ENCODE peak calls at places on chromosomes 11 and 22, in four cellular contexts. P is choroid plexus epithelial cell, U is A673, V is colonic mucosa. F is an unnamed sample.

GRCh38 chr11:62918531-62918930 is 2.6 kb downstream of the CHRM1 start:
- DNase-seq in P (no peak), U (no peak), V (no peak), F (no peak)

GRCh38 chr11:403021-403760 is 9.2 kb downstream of the PKP3 start:
- DNase-seq in P (no peak), U (no peak), V (no peak), F (no peak)

GRCh38 chr22:21599053-21599893 is 30.5 kb downstream of the YDJC start:
- DNase-seq in P (no peak), U (no peak), V (no peak), F (no peak)

GRCh38 chr11:70568504-70569172 is 170.3 kb downstream of the CTTN start:
- DNase-seq in P (peak), U (peak), V (peak), F (peak)

GRCh38 chr11:68406318-68407313 is 53.9 kb upstream of the PPP6R3 start:
- DNase-seq in P (no peak), U (no peak), V (peak), F (no peak)

GRCh38 chr11:62974848-62975522 is 9.8 kb downstream of the SLC22A6 start:
- DNase-seq in P (peak), U (peak), V (peak), F (no peak)

GRCh38 chr11:86672007-86672621 is at the start of gene ME3:
- DNase-seq in P (peak), U (peak), V (peak), F (peak)

GRCh38 chr22:32619614-32620426 is 145.2 kb downstream of the FBXO7 start:
- DNase-seq in P (peak), U (no peak), V (no peak), F (peak)

GRCh38 chr22:23305321-23305910 is 125.1 kb downstream of the BCR start:
- DNase-seq in P (peak), U (no peak), V (no peak), F (peak)

GRCh38 chr11:117852309-117852708 is 24.1 kb downstream of the FXYD6 start:
- DNase-seq in P (no peak), U (no peak), V (no peak), F (no peak)

GRCh38 chr22:36540867-36541642 is 12.1 kb upstream of the EIF3D start:
- DNase-seq in P (peak), U (no peak), V (no peak), F (no peak)

GRCh38 chr22:43622886-43623285 is 189.2 kb downstream of the EFCAB6 start:
- DNase-seq in P (no peak), U (no peak), V (no peak), F (no peak)

GRCh38 chr11:10405858-10406592 is 49.0 kb upstream of the AMPD3 start:
- DNase-seq in P (peak), U (peak), V (peak), F (peak)

GRCh38 chr22:43228330-43228729 is 41.4 kb upstream of the TTLL12 start:
- DNase-seq in P (peak), U (peak), V (peak), F (peak)

GRCh38 chr11:123020968-123021367 is 39.3 kb upstream of the BSX start:
- DNase-seq in P (peak), U (peak), V (no peak), F (peak)

DNA sequence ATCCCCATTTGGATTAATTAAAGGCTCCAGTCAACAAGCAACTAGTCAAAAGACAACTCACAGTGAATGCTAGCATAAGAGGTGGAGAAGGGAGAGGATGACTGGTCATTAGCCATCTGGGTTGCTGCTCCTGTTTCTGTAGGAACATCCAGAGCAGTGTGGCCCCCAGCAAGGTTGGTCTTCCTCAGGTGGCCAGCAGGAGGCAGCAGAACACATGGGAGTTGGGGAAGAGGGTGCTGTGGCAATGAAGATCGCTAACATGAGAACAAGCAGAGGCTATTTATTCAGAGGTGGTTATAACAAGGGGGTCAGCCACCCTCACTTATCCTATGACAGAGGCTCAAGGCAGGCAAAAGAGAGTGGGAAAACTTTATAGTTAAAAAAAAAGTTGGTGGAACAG is 21.3 kb downstream of the IZUMO1R start:
- DNase-seq in P (peak), U (peak), V (peak), F (peak)
- TF ChIP-seq CTCF in P (peak), U (peak), V (peak), F (peak)

GRCh38 chr11:61359541-61359940 is 2.1 kb downstream of the CYB561A3 start:
- DNase-seq in P (no peak), U (no peak), V (peak), F (no peak)
- H3K4me3 ChIP-seq in P (no peak), U (no peak), V (no peak), F (no peak)

GRCh38 chr11:43504316-43504950 is 145.7 kb downstream of the TTC17 start:
- DNase-seq in P (peak), U (peak), V (no peak), F (peak)

GRCh38 chr11:43508511-43508918 is 149.8 kb downstream of the TTC17 start:
- DNase-seq in P (peak), U (peak), V (no peak), F (peak)

GRCh38 chr11:43503417-43503816 is 144.7 kb downstream of the TTC17 start:
- DNase-seq in P (peak), U (no peak), V (no peak), F (no peak)

GRCh38 chr11:43507171-43507570 is 148.5 kb downstream of the TTC17 start:
- DNase-seq in P (no peak), U (no peak), V (no peak), F (no peak)

DNA sequence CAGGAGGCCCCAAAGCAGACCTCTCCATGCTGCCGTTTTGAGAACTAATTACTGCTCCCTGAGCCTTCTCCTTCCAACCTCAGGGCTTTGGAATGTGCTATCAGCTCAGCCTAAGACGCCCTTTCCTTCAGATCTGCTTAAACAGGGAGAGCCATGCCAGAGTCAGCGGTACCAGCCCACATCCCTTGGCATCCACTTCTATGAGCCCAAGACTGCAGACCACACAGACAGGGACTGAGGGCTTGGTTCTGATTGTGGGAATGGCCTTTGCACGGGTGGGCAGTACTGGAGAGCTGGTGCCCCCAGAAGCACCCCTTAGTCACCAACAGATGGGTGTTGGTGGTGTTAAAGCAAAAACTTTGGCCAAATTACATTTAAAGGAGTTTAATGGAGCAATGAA is 146.5 kb downstream of the TTC17 start:
- DNase-seq in P (no peak), U (no peak), V (no peak), F (no peak)
- TF ChIP-seq CTCF in P (no peak), U (no peak), V (no peak), F (no peak)

GRCh38 chr11:3795131-3796092 is 1.9 kb downstream of the NUP98 start:
- DNase-seq in P (no peak), U (no peak), V (no peak), F (no peak)
- H3K4me3 ChIP-seq in P (peak), U (peak), V (peak), F (peak)

GRCh38 chr22:46008836-46009596 is 32.1 kb upstream of the WNT7B start:
- DNase-seq in P (no peak), U (no peak), V (no peak), F (no peak)

GRCh38 chr22:46006379-46007002 is 29.5 kb upstream of the WNT7B start:
- DNase-seq in P (peak), U (peak), V (peak), F (peak)

GRCh38 chr22:46007003-46007847 is 30.3 kb upstream of the WNT7B start:
- DNase-seq in P (peak), U (peak), V (no peak), F (peak)

GRCh38 chr22:46008291-46008690 is 31.3 kb upstream of the WNT7B start:
- DNase-seq in P (no peak), U (no peak), V (no peak), F (no peak)

DNA sequence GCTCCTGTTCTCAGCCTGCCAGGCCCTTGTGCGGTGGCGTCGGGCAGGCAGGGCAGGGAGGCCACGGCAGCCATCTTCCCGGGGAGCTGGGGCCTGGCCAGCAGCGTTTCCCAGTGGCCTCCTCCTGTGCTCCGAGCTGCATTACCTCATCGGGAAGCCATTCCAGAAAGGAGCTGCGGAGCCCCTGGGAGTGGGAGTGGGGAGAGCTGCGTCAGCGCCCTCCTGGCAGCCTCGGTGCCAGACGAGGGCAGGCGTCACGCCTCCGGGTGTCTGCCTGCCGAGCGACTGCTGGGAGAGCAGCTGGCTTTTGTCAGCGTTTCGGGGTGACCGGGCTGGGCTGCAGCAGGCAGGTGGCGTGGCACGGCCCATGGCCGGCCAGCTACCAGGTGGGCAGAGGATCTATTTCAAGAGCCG is 30.9 kb upstream of the WNT7B start:
- DNase-seq in P (peak), U (peak), V (no peak), F (peak)
- TF ChIP-seq CTCF in P (no peak), U (no peak), V (no peak), F (no peak)

GRCh38 chr22:46068176-46068907 is 82.0 kb upstream of the PPARA start:
- DNase-seq in P (no peak), U (peak), V (no peak), F (peak)
- H3K4me3 ChIP-seq in P (no peak), U (peak), V (peak), F (peak)

DNA sequence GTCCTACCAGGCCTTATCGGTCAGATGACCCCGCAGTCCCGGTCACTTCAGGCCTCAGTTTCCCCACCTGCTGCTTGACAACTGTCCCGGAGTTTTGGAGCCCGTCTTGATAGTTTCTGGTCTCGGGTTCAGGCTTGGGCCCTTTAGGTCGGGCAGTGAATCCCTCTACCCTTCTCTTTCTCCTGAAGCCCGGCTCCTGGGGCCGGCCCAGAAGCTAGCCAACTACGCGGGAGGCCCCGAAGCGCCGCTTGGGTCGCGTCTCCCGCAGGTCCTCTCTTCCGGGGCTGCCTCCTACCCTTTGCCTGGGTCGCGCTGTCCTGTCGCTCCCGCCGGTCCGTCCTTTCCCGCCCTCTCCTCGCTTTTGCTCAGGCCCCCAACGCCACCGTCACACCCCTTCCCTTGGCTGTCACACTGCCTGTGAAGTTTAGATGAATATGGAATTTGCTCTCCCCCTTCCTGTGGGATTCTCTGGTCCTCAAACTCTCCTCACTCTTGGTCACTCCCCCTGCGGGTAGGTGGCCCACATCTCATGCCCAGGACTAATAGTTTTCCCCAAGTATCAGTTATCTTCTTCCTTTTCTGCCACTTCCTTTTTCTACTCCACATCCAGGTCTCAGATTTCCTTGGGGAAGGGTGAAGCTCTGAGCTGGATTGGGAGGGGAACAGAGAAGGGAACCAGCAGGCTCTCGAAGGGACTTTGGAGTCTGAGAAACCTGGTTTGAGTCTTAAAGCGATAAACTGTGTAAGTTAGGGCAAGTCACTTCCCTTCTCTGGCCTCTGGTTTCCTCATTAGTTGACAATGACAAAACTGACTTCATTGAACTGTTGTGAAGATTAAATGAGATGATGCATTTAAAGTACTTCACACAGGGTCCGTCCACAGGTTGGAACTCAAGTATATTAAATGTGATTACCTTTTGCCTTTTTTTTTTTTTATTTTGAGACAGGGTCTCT is 791 bp downstream of the RAB1B start:
- DNase-seq in P (peak), U (peak), V (no peak), F (peak)
- TF ChIP-seq CTCF in P (peak), U (peak), V (peak), F (peak)

F was measured in fibroblast of mammary gland.